ENCODE peak calls at places on chromosomes 13 and 19, in seven cellular contexts. One of them, this sample, is unnamed.
A peak's percentile ranks its signal among the peaks of the same experiment; 100 is the strongest.

GRCh38 chr13:29886446-29886845 is 36.0 kb upstream of the UBL3 start:
- DNase-seq in pancreas: no peak
- DNase-seq in NCI-H2081 treated with DMSO at 0.1 percent for 48 hours: no peak
- DNase-seq in CD8-positive, alpha-beta memory T cell: peak; percentile 72
- DNase-seq in substantia nigra: no peak
- DNase-seq in cardiac muscle cell: no peak
- DNase-seq in activated CD4-positive, alpha-beta T cell treated with anti-CD3 and anti-CD28 coated beads, Interleukin-2, amount 10 ng/mL, durations not matched to agents 7 days and 5 days: no peak
- DNase-seq in this sample: no peak

GRCh38 chr19:45876411-45877197 is 9.3 kb downstream of the IRF2BP1 start:
- DNase-seq in pancreas: peak; percentile 89
- DNase-seq in NCI-H2081 treated with DMSO at 0.1 percent for 48 hours: no peak
- DNase-seq in CD8-positive, alpha-beta memory T cell: no peak
- DNase-seq in substantia nigra: no peak
- DNase-seq in cardiac muscle cell: peak; percentile 75
- DNase-seq in activated CD4-positive, alpha-beta T cell treated with anti-CD3 and anti-CD28 coated beads, Interleukin-2, amount 10 ng/mL, durations not matched to agents 7 days and 5 days: no peak
- DNase-seq in this sample: no peak

GRCh38 chr13:79386125-79386822 is 19.8 kb downstream of the RBM26 start:
- DNase-seq in pancreas: no peak
- DNase-seq in NCI-H2081 treated with DMSO at 0.1 percent for 48 hours: no peak
- DNase-seq in CD8-positive, alpha-beta memory T cell: no peak
- DNase-seq in substantia nigra: no peak
- DNase-seq in cardiac muscle cell: no peak
- DNase-seq in activated CD4-positive, alpha-beta T cell treated with anti-CD3 and anti-CD28 coated beads, Interleukin-2, amount 10 ng/mL, durations not matched to agents 7 days and 5 days: no peak
- DNase-seq in this sample: no peak

GRCh38 chr19:6233051-6233826 is 46.5 kb downstream of the MLLT1 start:
- DNase-seq in pancreas: peak; percentile 88
- DNase-seq in NCI-H2081 treated with DMSO at 0.1 percent for 48 hours: no peak
- DNase-seq in CD8-positive, alpha-beta memory T cell: no peak
- DNase-seq in substantia nigra: no peak
- DNase-seq in cardiac muscle cell: peak; percentile 82
- DNase-seq in activated CD4-positive, alpha-beta T cell treated with anti-CD3 and anti-CD28 coated beads, Interleukin-2, amount 10 ng/mL, durations not matched to agents 7 days and 5 days: no peak
- DNase-seq in this sample: no peak

GRCh38 chr19:55255618-55256423 is 3.0 kb downstream of the PPP6R1 start:
- DNase-seq in pancreas: no peak
- DNase-seq in NCI-H2081 treated with DMSO at 0.1 percent for 48 hours: no peak
- DNase-seq in CD8-positive, alpha-beta memory T cell: peak; percentile 66
- DNase-seq in substantia nigra: no peak
- DNase-seq in cardiac muscle cell: peak; percentile 5
- DNase-seq in activated CD4-positive, alpha-beta T cell treated with anti-CD3 and anti-CD28 coated beads, Interleukin-2, amount 10 ng/mL, durations not matched to agents 7 days and 5 days: peak; percentile 51
- DNase-seq in this sample: peak; percentile 73

GRCh38 chr19:2013683-2013961 is 1.9 kb downstream of the BTBD2 start:
- DNase-seq in pancreas: no peak
- DNase-seq in NCI-H2081 treated with DMSO at 0.1 percent for 48 hours: no peak
- DNase-seq in CD8-positive, alpha-beta memory T cell: no peak
- DNase-seq in substantia nigra: no peak
- DNase-seq in cardiac muscle cell: no peak
- DNase-seq in activated CD4-positive, alpha-beta T cell treated with anti-CD3 and anti-CD28 coated beads, Interleukin-2, amount 10 ng/mL, durations not matched to agents 7 days and 5 days: no peak
- DNase-seq in this sample: no peak

GRCh38 chr19:40592170-40592569 is 9.0 kb upstream of the LTBP4 start:
- DNase-seq in pancreas: peak; percentile 2
- DNase-seq in NCI-H2081 treated with DMSO at 0.1 percent for 48 hours: peak; percentile 35
- DNase-seq in CD8-positive, alpha-beta memory T cell: no peak
- DNase-seq in substantia nigra: no peak
- DNase-seq in cardiac muscle cell: peak; percentile 69
- DNase-seq in activated CD4-positive, alpha-beta T cell treated with anti-CD3 and anti-CD28 coated beads, Interleukin-2, amount 10 ng/mL, durations not matched to agents 7 days and 5 days: peak; percentile 35
- DNase-seq in this sample: peak; percentile 79

GRCh38 chr19:17325881-17326594 is 8.6 kb downstream of the ANO8 start:
- DNase-seq in pancreas: no peak
- DNase-seq in NCI-H2081 treated with DMSO at 0.1 percent for 48 hours: no peak
- DNase-seq in CD8-positive, alpha-beta memory T cell: no peak
- DNase-seq in substantia nigra: peak; percentile 75
- DNase-seq in cardiac muscle cell: no peak
- DNase-seq in activated CD4-positive, alpha-beta T cell treated with anti-CD3 and anti-CD28 coated beads, Interleukin-2, amount 10 ng/mL, durations not matched to agents 7 days and 5 days: no peak
- DNase-seq in this sample: no peak

GRCh38 chr19:4061178-4061682 is 5.5 kb downstream of the ZBTB7A start:
- DNase-seq in pancreas: peak; percentile 95
- DNase-seq in NCI-H2081 treated with DMSO at 0.1 percent for 48 hours: no peak
- DNase-seq in CD8-positive, alpha-beta memory T cell: peak; percentile 68
- DNase-seq in substantia nigra: no peak
- DNase-seq in cardiac muscle cell: peak; percentile 37
- DNase-seq in activated CD4-positive, alpha-beta T cell treated with anti-CD3 and anti-CD28 coated beads, Interleukin-2, amount 10 ng/mL, durations not matched to agents 7 days and 5 days: no peak
- DNase-seq in this sample: peak; percentile 46

This sample was measured in OCI-LY7.